ENCODE peak calls at places on chromosomes 5 and 9, in six cellular contexts. R is cardiac fibroblast, X is choroid plexus epithelial cell, F is psoas muscle, I is cardiac muscle cell, K is tibial nerve. P is an unnamed sample.

GRCh38 chr5:89703799-89704198 is 705.8 kb downstream of the CETN3 start:
- DNase-seq in F (no peak), K (no peak), R (peak; percentile 7), I (peak; percentile 52), X (peak; percentile 24), P (no peak)

GRCh38 chr9:26566141-26566540 is 326.5 kb downstream of the CAAP1 start:
- DNase-seq in K (no peak), F (no peak), X (no peak), R (no peak), I (no peak), P (no peak)

GRCh38 chr5:164175083-164175482 is 669.7 kb downstream of the MAT2B start:
- DNase-seq in F (no peak), X (peak; percentile 47), I (no peak), K (no peak), R (peak; percentile 68), P (no peak)

GRCh38 chr5:140140435-140140834 is 14.7 kb downstream of the IGIP start:
- DNase-seq in R (peak; percentile 31), K (no peak), X (no peak), I (no peak), F (no peak), P (no peak)

GRCh38 chr9:68964102-68964541 is 49.8 kb downstream of the PRKACG start:
- DNase-seq in X (no peak), I (no peak), K (no peak), F (no peak), R (no peak), P (no peak)

GRCh38 chr5:76363385-76364261 is 39.5 kb upstream of the IQGAP2 start:
- DNase-seq in K (peak; percentile 8), F (no peak), X (no peak), I (peak; percentile 60), R (no peak), P (no peak)

GRCh38 chr9:11064853-11065252 is 452.1 kb upstream of the PTPRD start:
- DNase-seq in X (no peak), F (no peak), I (no peak), K (no peak), R (no peak), P (no peak)

GRCh38 chr9:69193685-69194032 is 19.6 kb downstream of the TJP2 start:
- DNase-seq in F (no peak), R (no peak), I (no peak), K (no peak), X (no peak), P (no peak)

GRCh38 chr5:115599502-115599901 is 2.8 kb downstream of the TICAM2 start:
- DNase-seq in K (no peak), F (no peak), R (peak; percentile 64), I (no peak), X (peak; percentile 83), P (no peak)

GRCh38 chr9:106828082-106828481 is 34.9 kb upstream of the ZNF462 start:
- DNase-seq in I (no peak), F (no peak), R (no peak), X (no peak), K (no peak), P (no peak)

GRCh38 chr9:129253820-129254381 is 75.8 kb upstream of the IER5L start:
- DNase-seq in R (peak; percentile 67), F (peak; percentile 58), I (peak; percentile 82), X (peak; percentile 61), K (no peak), P (no peak)

GRCh38 chr5:149757186-149757950 is 27.3 kb downstream of the PPARGC1B start:
- DNase-seq in I (no peak), R (no peak), K (no peak), X (no peak), F (no peak), P (no peak)

GRCh38 chr5:94778712-94779111 is 160.2 kb downstream of the SLF1 start:
- DNase-seq in X (no peak), I (no peak), R (no peak), K (no peak), F (no peak), P (no peak)

GRCh38 chr9:33419904-33420303 is 17.5 kb upstream of the AQP7 start:
- DNase-seq in R (no peak), I (no peak), F (no peak), X (no peak), K (no peak), P (no peak)

GRCh38 chr9:129480227-129480626 is 140.7 kb downstream of the C9orf50 start:
- DNase-seq in X (peak; percentile 72), R (peak; percentile 70), I (no peak), K (no peak), F (no peak), P (no peak)

GRCh38 chr5:159337291-159337974 is 7.1 kb upstream of the IL12B start:
- DNase-seq in R (peak; percentile 39), I (no peak), F (no peak), X (peak; percentile 69), K (no peak), P (no peak)

GRCh38 chr9:114789006-114789405 is 16.8 kb downstream of the TNFSF15 start:
- DNase-seq in K (no peak), I (no peak), R (no peak), X (no peak), F (no peak), P (no peak)

GRCh38 chr9:74726581-74726980 is 161.1 kb downstream of the TRPM6 start:
- DNase-seq in X (no peak), F (no peak), I (no peak), K (no peak), R (no peak), P (no peak)

GRCh38 chr5:157855404-157855994 is 3.4 kb downstream of the CLINT1 start:
- DNase-seq in K (peak; percentile 56), F (peak; percentile 20), I (peak; percentile 69), R (peak; percentile 82), X (peak; percentile 79), P (peak; percentile 39)

GRCh38 chr5:6435356-6435755 is 13.3 kb upstream of the UBE2QL1 start:
- DNase-seq in I (peak; percentile 63), K (no peak), F (no peak), X (peak; percentile 39), R (peak; percentile 1), P (peak; percentile 40)

GRCh38 chr9:97906236-97906831 is 16.0 kb downstream of the TRMO start:
- DNase-seq in I (no peak), X (no peak), K (no peak), R (peak; percentile 20), F (peak; percentile 44), P (no peak)

GRCh38 chr5:168645195-168645594 is 66.0 kb upstream of the PANK3 start:
- DNase-seq in R (no peak), X (no peak), F (no peak), K (no peak), I (no peak), P (no peak)

GRCh38 chr9:33157960-33158359 is 9.2 kb downstream of the B4GALT1 start:
- DNase-seq in I (no peak), F (no peak), K (no peak), X (peak; percentile 19), R (no peak), P (no peak)

GRCh38 chr5:148043705-148044104 is 20.1 kb upstream of the SPINK5 start:
- DNase-seq in K (no peak), R (no peak), F (no peak), X (no peak), I (no peak), P (no peak)

DNA sequence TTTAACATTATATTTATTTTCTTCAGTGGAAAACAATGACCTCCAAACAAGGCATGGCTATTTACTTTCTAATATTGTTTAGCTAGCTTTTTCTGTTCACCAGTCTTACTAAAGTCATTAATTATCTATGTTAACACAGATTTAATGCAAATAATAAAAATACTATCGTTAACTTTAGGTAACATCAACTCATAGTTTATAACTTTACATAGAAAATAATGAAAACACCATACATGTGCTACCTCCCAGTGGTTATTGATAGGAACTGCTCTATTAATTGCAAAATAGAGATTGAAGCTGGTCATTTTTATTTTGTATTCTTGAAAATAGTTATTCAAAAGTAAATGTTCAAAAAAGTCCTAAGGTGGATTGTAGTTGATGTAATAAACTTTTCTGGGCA is 78.3 kb upstream of the HCN1 start:
- DNase-seq in K (no peak), I (peak; percentile 12), F (no peak), R (no peak), X (peak; percentile 1), P (no peak)
- TF ChIP-seq CTCF in K (peak; percentile 39), I (no peak), F (peak; percentile 32), R (no peak), X (no peak), P (peak; percentile 68)

GRCh38 chr5:68479524-68479923 is 264.0 kb downstream of the PIK3R1 start:
- DNase-seq in K (no peak), R (no peak), F (no peak), I (no peak), X (no peak), P (no peak)

GRCh38 chr5:68475476-68475875 is 259.9 kb downstream of the PIK3R1 start:
- DNase-seq in F (no peak), R (no peak), X (no peak), K (no peak), I (no peak), P (no peak)

GRCh38 chr5:68478306-68479091 is 262.9 kb downstream of the PIK3R1 start:
- DNase-seq in F (no peak), R (peak; percentile 47), K (peak; percentile 11), I (no peak), X (peak; percentile 39), P (no peak)

GRCh38 chr5:68480385-68480940 is 264.9 kb downstream of the PIK3R1 start:
- DNase-seq in R (no peak), K (no peak), I (no peak), F (no peak), X (no peak), P (no peak)

GRCh38 chr5:68476854-68477253 is 261.3 kb downstream of the PIK3R1 start:
- DNase-seq in I (no peak), X (no peak), R (no peak), F (no peak), K (no peak), P (no peak)
- TF ChIP-seq CTCF in I (peak; percentile 29), X (peak; percentile 7), R (no peak), F (no peak), K (no peak), P (peak; percentile 25)

GRCh38 chr9:37266630-37267029 is 146.3 kb downstream of the ZCCHC7 start:
- DNase-seq in F (no peak), K (no peak), X (no peak), I (no peak), R (no peak), P (no peak)

GRCh38 chr9:37259906-37260305 is 139.5 kb downstream of the ZCCHC7 start:
- DNase-seq in K (no peak), R (no peak), X (no peak), F (no peak), I (no peak), P (no peak)

GRCh38 chr9:37264539-37264938 is 144.2 kb downstream of the ZCCHC7 start:
- DNase-seq in X (no peak), I (no peak), F (no peak), K (no peak), R (no peak), P (no peak)

GRCh38 chr9:37262410-37262809 is 142.0 kb downstream of the ZCCHC7 start:
- DNase-seq in R (peak; percentile 65), I (peak; percentile 35), X (peak; percentile 75), F (no peak), K (no peak), P (peak; percentile 11)
- TF ChIP-seq CTCF in R (peak; percentile 74), I (peak; percentile 67), X (peak; percentile 90), F (peak; percentile 37), K (no peak), P (peak; percentile 61)

GRCh38 chr9:100014846-100015245 is 84.0 kb downstream of the ERP44 start:
- DNase-seq in I (no peak), F (no peak), K (no peak), R (no peak), X (no peak), P (no peak)

GRCh38 chr9:100013573-100013972 is 85.2 kb downstream of the ERP44 start:
- DNase-seq in K (no peak), F (no peak), R (no peak), I (no peak), X (no peak), P (no peak)

GRCh38 chr9:100011062-100011681 is 87.6 kb downstream of the ERP44 start:
- DNase-seq in R (peak; percentile 60), I (peak; percentile 48), K (no peak), X (peak; percentile 85), F (no peak), P (peak; percentile 36)
- TF ChIP-seq CTCF in R (peak; percentile 58), I (peak; percentile 54), K (no peak), X (peak; percentile 64), F (peak; percentile 49), P (peak; percentile 81)

P was measured in neural crest cell.